ENCODE peak calls at places on chromosome 2, in seven cellular contexts. Y is heart right ventricle, Q is HFFc6, B is neural crest cell, N is psoas muscle, P is fibroblast of pulmonary artery, M is AG04450. A is an unnamed sample.

GRCh38 chr2:200625958-200626363 is 40.1 kb downstream of the AOX1 start:
- DNase-seq in M (no peak), Q (peak), B (no peak), N (no peak), Y (no peak), P (peak), A (peak)

GRCh38 chr2:1405124-1405523 is 8.1 kb upstream of the TPO start:
- DNase-seq in Q (no peak), N (no peak), B (no peak), P (no peak), M (no peak), Y (no peak), A (no peak)

GRCh38 chr2:1502891-1503304 is 89.6 kb downstream of the TPO start:
- DNase-seq in B (no peak), Y (no peak), N (no peak), P (no peak), Q (no peak), M (no peak), A (no peak)

GRCh38 chr2:216498418-216499413 is at the start of gene RPL37A:
- DNase-seq in Y (peak), P (peak), Q (peak), B (peak), M (peak), N (peak), A (peak)

GRCh38 chr2:155902635-155903034 is 429.9 kb downstream of the NR4A2 start:
- DNase-seq in Q (no peak), Y (no peak), B (no peak), N (no peak), P (no peak), M (no peak), A (no peak)

GRCh38 chr2:41510108-41510507 is 537.7 kb upstream of the PKDCC start:
- DNase-seq in N (no peak), P (no peak), Q (no peak), Y (no peak), M (no peak), B (no peak), A (no peak)

GRCh38 chr2:230909841-230910545 is 15.0 kb downstream of the GPR55 start:
- DNase-seq in Q (no peak), N (no peak), Y (no peak), B (no peak), M (no peak), P (no peak), A (no peak)

GRCh38 chr2:172415759-172416158 is 11.6 kb upstream of the ITGA6 start:
- DNase-seq in M (no peak), Q (no peak), Y (no peak), N (no peak), B (no peak), P (no peak), A (no peak)

GRCh38 chr2:237723613-237724012 is 75.0 kb upstream of the RBM44 start:
- DNase-seq in M (no peak), N (no peak), Q (no peak), P (no peak), Y (no peak), B (peak), A (peak)

GRCh38 chr2:181667234-181667633 is 10.3 kb upstream of the CERKL start:
- DNase-seq in B (no peak), Q (no peak), M (no peak), N (no peak), P (no peak), Y (no peak), A (no peak)

GRCh38 chr2:12091201-12091806 is 344.9 kb downstream of the LPIN1 start:
- DNase-seq in B (no peak), N (no peak), P (peak), Q (no peak), M (no peak), Y (no peak), A (no peak)

GRCh38 chr2:214376631-214377624 is 33.9 kb upstream of the VWC2L start:
- DNase-seq in M (no peak), Q (no peak), B (no peak), N (no peak), Y (no peak), P (no peak), A (peak)

GRCh38 chr2:216519154-216519762 is 20.6 kb downstream of the RPL37A start:
- DNase-seq in N (no peak), M (peak), B (peak), Y (peak), Q (peak), P (peak), A (peak)

GRCh38 chr2:161161074-161161577 is 898 bp downstream of the TANK start:
- DNase-seq in P (peak), N (no peak), M (no peak), Y (no peak), B (no peak), Q (no peak), A (no peak)

GRCh38 chr2:85772019-85772745 is 18.4 kb downstream of the ATOH8 start:
- DNase-seq in P (peak), N (peak), Y (peak), Q (peak), B (peak), M (peak), A (peak)

GRCh38 chr2:22904126-22904684 is 480.8 kb upstream of the KLHL29 start:
- DNase-seq in M (no peak), Y (peak), N (peak), Q (no peak), B (peak), P (no peak), A (no peak)

GRCh38 chr2:172119089-172119488 is 16.4 kb upstream of the DLX2 start:
- DNase-seq in Y (no peak), P (peak), M (no peak), Q (peak), N (no peak), B (no peak), A (peak)

GRCh38 chr2:217954469-217954868 is 48.3 kb downstream of the TNS1 start:
- DNase-seq in M (no peak), N (no peak), B (no peak), Y (no peak), Q (no peak), P (no peak), A (no peak)

GRCh38 chr2:12688898-12689297 is 27.8 kb upstream of the TRIB2 start:
- DNase-seq in M (no peak), B (no peak), N (no peak), Q (no peak), Y (no peak), P (no peak), A (no peak)

GRCh38 chr2:50723549-50723948 is 308.4 kb downstream of the NRXN1 start:
- DNase-seq in B (no peak), P (no peak), N (no peak), Q (no peak), Y (no peak), M (no peak), A (no peak)

GRCh38 chr2:160209457-160209856 is 9.4 kb upstream of the ITGB6 start:
- DNase-seq in P (peak), Y (no peak), M (peak), B (no peak), Q (peak), N (no peak), A (peak)

GRCh38 chr2:52794611-52795010 is 973.0 kb upstream of the CHAC2 start:
- DNase-seq in P (no peak), N (no peak), M (no peak), Y (no peak), Q (no peak), B (no peak), A (no peak)

GRCh38 chr2:106614511-106615291 is 127.5 kb downstream of the CD8B2 start:
- DNase-seq in Q (no peak), P (no peak), Y (no peak), B (no peak), M (no peak), N (no peak), A (no peak)

GRCh38 chr2:133097666-133098065 is 427.7 kb upstream of the LYPD1 start:
- DNase-seq in M (no peak), N (no peak), B (no peak), Q (no peak), P (no peak), Y (no peak), A (peak)

GRCh38 chr2:234792566-234792965 is 159.3 kb upstream of the SH3BP4 start:
- DNase-seq in Q (no peak), P (peak), M (no peak), B (no peak), N (no peak), Y (no peak), A (peak)

GRCh38 chr2:129719335-129719734 is 260.1 kb upstream of the RAB6C start:
- DNase-seq in B (no peak), P (no peak), N (no peak), Y (no peak), Q (no peak), M (no peak), A (no peak)

GRCh38 chr2:217650716-217651360 is 352.0 kb downstream of the TNS1 start:
- DNase-seq in M (peak), Q (peak), B (peak), Y (peak), N (no peak), P (peak), A (peak)

GRCh38 chr2:74954500-74954874 is 4.0 kb upstream of the POLE4 start:
- DNase-seq in N (no peak), Q (no peak), B (no peak), Y (no peak), M (no peak), P (no peak), A (no peak)

GRCh38 chr2:233651430-233651829 is 15.2 kb downstream of the UGT1A10 start:
- DNase-seq in N (no peak), B (no peak), P (no peak), M (no peak), Q (no peak), Y (no peak), A (no peak)

GRCh38 chr2:235168174-235168979 is 216.6 kb downstream of the SH3BP4 start:
- DNase-seq in B (no peak), N (no peak), Y (no peak), M (no peak), P (no peak), Q (no peak), A (no peak)

GRCh38 chr2:206983156-206983875 is 44.0 kb downstream of the CPO start:
- DNase-seq in P (no peak), M (no peak), B (no peak), Y (no peak), N (no peak), Q (no peak), A (peak)

GRCh38 chr2:134075204-134075603 is 178.7 kb upstream of the MGAT5 start:
- DNase-seq in Y (no peak), B (no peak), M (no peak), P (no peak), Q (no peak), N (no peak), A (no peak)

GRCh38 chr2:118016911-118017310 is 3.0 kb upstream of the CCDC93 start:
- DNase-seq in M (no peak), Q (no peak), Y (no peak), B (no peak), P (peak), N (no peak), A (no peak)

GRCh38 chr2:53182609-53183008 is 585.0 kb upstream of the CHAC2 start:
- DNase-seq in B (no peak), P (no peak), M (no peak), Q (no peak), N (no peak), Y (no peak), A (no peak)

GRCh38 chr2:236102971-236103370 is 65.2 kb downstream of the GBX2 start:
- DNase-seq in M (no peak), N (no peak), B (no peak), Q (no peak), Y (no peak), P (no peak), A (no peak)

GRCh38 chr2:71990826-71991225 is 156.8 kb downstream of the CYP26B1 start:
- DNase-seq in B (no peak), Y (no peak), N (no peak), Q (no peak), P (no peak), M (no peak), A (no peak)

GRCh38 chr2:71992036-71992435 is 155.6 kb downstream of the CYP26B1 start:
- DNase-seq in N (no peak), Q (no peak), Y (no peak), P (no peak), B (no peak), M (no peak), A (no peak)

GRCh38 chr2:71991397-71991796 is 156.3 kb downstream of the CYP26B1 start:
- DNase-seq in B (no peak), Y (no peak), P (no peak), N (no peak), Q (no peak), M (no peak), A (no peak)

GRCh38 chr2:71997843-71998242 is 149.8 kb downstream of the CYP26B1 start:
- DNase-seq in N (no peak), Y (no peak), Q (no peak), P (no peak), M (no peak), B (no peak), A (no peak)

DNA sequence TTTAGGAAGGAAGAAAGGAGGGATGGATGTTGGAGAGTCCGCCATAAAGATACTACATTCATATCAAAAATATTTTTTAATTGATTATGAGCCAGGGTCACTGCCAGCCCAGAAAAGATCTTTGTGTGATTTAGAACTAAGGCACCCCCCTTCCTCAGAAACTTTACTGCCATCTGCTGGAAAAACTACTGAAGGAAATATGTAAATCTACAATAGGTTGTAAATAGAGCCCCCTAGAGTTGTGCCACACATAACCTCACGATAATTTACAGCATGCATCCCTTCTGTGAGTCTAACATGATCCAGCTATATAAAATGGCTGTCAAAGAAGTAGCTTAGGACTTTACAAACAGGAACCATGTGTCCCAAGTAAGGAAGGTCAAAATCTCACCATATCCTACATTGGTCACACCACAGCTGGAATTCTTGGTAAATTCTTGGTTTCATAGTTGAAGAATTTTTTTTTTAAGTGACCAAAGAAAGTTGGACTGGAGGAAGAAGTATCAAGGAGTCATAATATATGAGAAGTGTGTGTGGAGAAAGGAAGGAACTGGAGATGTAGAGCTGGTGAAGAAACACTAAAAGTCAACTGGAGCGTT is 152.5 kb downstream of the CYP26B1 start:
- DNase-seq in Q (peak), P (peak), M (no peak), B (no peak), N (no peak), Y (no peak), A (peak)
- TF ChIP-seq CTCF in Q (peak), P (peak), M (peak), B (peak), N (peak), Y (peak), A (peak)

GRCh38 chr2:227529871-227530270 is 57.9 kb downstream of the AGFG1 start:
- DNase-seq in B (no peak), N (no peak), Y (no peak), Q (no peak), M (no peak), P (no peak), A (no peak)

GRCh38 chr2:227528803-227529202 is 56.8 kb downstream of the AGFG1 start:
- DNase-seq in M (no peak), Q (no peak), Y (no peak), B (no peak), P (no peak), N (no peak), A (no peak)

DNA sequence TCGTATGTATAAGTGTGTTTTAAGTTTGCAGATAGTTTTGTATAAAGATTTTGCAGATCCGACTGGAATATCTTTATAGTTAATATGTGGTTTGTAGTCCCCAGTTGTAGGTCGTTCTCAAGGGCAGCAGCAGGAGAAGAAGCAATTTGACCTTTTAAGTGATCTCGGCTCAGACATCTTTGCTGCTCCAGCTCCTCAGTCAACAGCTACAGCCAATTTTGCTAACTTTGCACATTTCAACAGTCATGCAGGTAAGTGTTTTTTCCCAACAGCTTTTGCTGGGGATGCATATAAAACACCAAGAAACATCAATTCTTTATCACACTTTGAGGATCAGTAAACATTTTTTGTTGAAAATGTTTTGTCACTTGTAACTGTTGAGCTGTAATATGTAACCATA is 52.7 kb downstream of the AGFG1 start:
- DNase-seq in P (no peak), B (no peak), Y (no peak), Q (no peak), N (no peak), M (no peak), A (no peak)
- TF ChIP-seq CTCF in P (no peak), B (no peak), Y (no peak), Q (no peak), N (no peak), M (no peak), A (no peak)

DNA sequence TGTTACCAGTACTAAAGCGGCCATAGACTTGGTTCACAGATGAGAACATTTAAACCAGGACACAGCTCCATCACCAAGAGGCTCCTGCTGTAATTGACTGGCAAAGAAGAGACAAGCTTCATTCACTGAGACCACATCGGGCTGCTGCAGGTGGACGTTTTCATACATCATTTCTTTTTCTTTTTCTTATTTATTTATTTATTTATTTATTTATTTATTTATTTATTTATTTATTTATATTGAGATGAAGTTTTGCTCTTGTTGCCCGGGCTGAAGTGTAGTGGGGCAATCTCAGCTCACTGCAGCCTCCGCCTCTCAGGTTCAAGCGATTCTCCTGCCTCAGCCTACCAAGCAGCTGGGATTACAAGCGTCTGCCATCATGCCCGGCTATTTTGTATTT is 33.6 kb upstream of the PDCL3 start:
- DNase-seq in Q (no peak), P (no peak), Y (no peak), B (no peak), N (no peak), M (no peak), A (no peak)
- TF ChIP-seq CTCF in Q (no peak), P (no peak), Y (no peak), B (no peak), N (no peak), M (no peak), A (no peak)

GRCh38 chr2:196718796-196719564 is 79.5 kb downstream of the CCDC150 start:
- DNase-seq in Y (no peak), N (peak), B (no peak), Q (peak), P (peak), M (peak), A (peak)
- TF ChIP-seq CTCF in Y (no peak), N (no peak), B (peak), Q (peak), P (peak), M (peak), A (peak)

DNA sequence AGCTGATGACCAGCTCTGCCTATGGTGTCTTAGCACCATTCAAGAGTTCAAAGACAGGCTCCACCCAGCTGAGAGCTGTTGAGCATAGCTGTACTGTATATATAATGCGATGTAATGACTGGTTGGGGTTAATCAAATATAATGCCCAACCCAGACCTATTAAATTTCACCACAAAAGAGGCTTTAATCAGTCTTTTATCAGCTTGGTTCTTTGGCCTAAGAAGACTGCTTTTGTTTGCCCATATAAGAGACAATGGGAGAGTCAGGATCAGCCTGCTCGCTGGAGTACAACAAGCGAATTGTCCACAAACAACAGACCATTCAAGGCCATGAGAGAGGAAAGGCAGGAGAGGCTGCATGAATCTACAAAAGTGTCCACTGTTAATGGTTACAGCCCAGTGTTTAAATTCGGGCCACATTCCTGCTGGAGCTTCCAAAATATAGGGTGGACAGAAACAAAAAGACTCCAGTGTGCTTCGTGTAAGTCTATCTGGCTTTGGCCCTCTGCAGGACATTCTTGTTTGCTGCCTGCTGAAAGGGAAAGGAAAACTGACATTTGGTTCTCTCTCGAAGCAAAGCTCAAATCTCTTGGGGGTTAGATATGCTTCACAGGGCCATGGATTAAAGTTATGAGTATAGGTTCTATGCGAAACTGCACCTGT is 299.0 kb upstream of the FBXO11 start:
- DNase-seq in B (peak), Y (no peak), Q (no peak), N (no peak), P (peak), M (no peak), A (peak)
- TF ChIP-seq CTCF in B (no peak), Y (no peak), Q (peak), N (no peak), P (peak), M (peak), A (peak)

DNA sequence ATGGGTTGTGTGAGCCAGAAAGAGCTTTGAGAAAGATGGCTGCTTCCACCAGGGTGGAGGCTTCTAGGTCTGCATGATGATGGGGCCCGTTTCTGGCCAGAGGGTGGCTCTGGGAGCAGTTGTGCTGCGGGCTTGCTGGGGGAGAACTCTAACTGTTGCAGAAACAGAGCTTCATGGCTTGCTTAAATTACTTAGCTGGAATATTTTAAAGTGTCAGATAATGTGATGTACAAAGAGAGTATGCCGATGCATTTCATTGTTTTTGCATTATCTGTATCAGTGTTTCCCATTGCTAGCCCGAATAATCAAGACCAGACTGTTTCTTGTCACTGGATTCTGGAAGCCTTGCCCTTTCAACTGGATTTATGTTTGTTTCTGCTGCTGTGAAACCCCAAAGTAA is 6.3 kb upstream of the DRC1 start:
- DNase-seq in M (no peak), Q (no peak), Y (no peak), B (no peak), P (no peak), N (no peak), A (no peak)
- TF ChIP-seq CTCF in M (no peak), Q (no peak), Y (no peak), B (no peak), P (no peak), N (no peak), A (no peak)

DNA sequence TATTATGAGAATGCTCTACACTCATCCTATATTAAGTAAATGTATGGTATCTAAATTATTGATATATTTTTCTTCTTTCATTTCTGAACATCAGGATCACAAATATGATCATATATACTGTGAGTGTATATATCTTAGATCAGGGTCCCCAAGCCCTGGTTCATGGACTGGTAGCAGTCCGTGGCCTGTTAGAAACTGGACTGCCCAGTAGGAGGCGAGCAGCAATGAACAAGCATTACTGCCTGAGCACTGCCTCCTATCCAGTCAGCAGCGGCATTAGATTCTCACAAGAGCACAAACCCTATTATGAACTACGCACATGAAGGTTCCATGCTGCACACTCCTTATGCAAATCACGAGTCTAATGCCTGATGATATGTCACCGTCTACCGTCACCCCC is 1247.1 kb upstream of the NXPH2 start:
- DNase-seq in N (no peak), B (no peak), P (no peak), Y (no peak), M (no peak), Q (no peak), A (no peak)
- TF ChIP-seq CTCF in N (no peak), B (no peak), P (no peak), Y (no peak), M (no peak), Q (no peak), A (no peak)

A was measured in fibroblast of lung.